ENCODE peak calls at places on chromosome 2, in six cellular contexts. L is HCT116, H is choroid plexus epithelial cell, I is GM12865, S is bronchial epithelial cell, E is IMR-90. W is an unnamed sample.

GRCh38 chr2:201793631-201794030 is 12.7 kb upstream of the CDK15 start:
- DNase-seq in S (peak; percentile 25), L (no peak), I (no peak), E (no peak), H (no peak), W (peak; percentile 32)

GRCh38 chr2:140349695-140350094 is 1569.5 kb upstream of the NXPH2 start:
- DNase-seq in L (no peak), E (no peak), H (peak; percentile 12), S (no peak), I (no peak), W (no peak)

GRCh38 chr2:149355712-149356422 is 25.5 kb downstream of the LYPD6 start:
- DNase-seq in L (no peak), I (no peak), H (no peak), E (no peak), S (no peak), W (peak; percentile 7)

GRCh38 chr2:217248312-217248935 is 388.6 kb upstream of the TNP1 start:
- DNase-seq in H (peak; percentile 69), S (no peak), L (no peak), I (peak; percentile 59), E (peak; percentile 74), W (no peak)

GRCh38 chr2:118016911-118017310 is 3.0 kb upstream of the CCDC93 start:
- DNase-seq in I (no peak), H (peak; percentile 45), E (no peak), S (peak; percentile 13), L (no peak), W (peak; percentile 21)

GRCh38 chr2:26068602-26069298 is 34.9 kb downstream of the RAB10 start:
- DNase-seq in I (peak; percentile 83), E (peak; percentile 91), S (peak; percentile 94), H (peak; percentile 84), L (peak; percentile 46), W (peak; percentile 90)

GRCh38 chr2:66021296-66021695 is 413.6 kb upstream of the MEIS1 start:
- DNase-seq in S (peak; percentile 52), I (no peak), E (no peak), L (no peak), H (no peak), W (peak; percentile 54)

GRCh38 chr2:46286715-46287114 is 10.5 kb upstream of the EPAS1 start:
- DNase-seq in S (no peak), I (no peak), H (no peak), E (no peak), L (no peak), W (peak; percentile 68)

GRCh38 chr2:171248205-171248662 is 87.5 kb upstream of the TLK1 start:
- DNase-seq in I (no peak), E (no peak), H (no peak), L (no peak), S (no peak), W (no peak)

GRCh38 chr2:1455466-1455865 is 42.2 kb downstream of the TPO start:
- DNase-seq in S (peak; percentile 21), H (peak; percentile 21), L (no peak), I (no peak), E (no peak), W (no peak)

GRCh38 chr2:19580264-19580663 is 221.8 kb upstream of the OSR1 start:
- DNase-seq in S (peak; percentile 22), L (no peak), H (peak; percentile 44), I (no peak), E (no peak), W (no peak)

GRCh38 chr2:25808006-25808383 is 70.3 kb downstream of the ASXL2 start:
- DNase-seq in S (peak; percentile 31), H (no peak), L (no peak), E (peak; percentile 65), I (no peak), W (peak; percentile 36)

GRCh38 chr2:183024701-183025100 is 13.6 kb downstream of the NCKAP1 start:
- DNase-seq in I (no peak), L (no peak), E (peak; percentile 35), S (no peak), H (peak; percentile 48), W (no peak)

GRCh38 chr2:202141319-202141947 is 68.4 kb downstream of the KIAA2012 start:
- DNase-seq in L (no peak), H (peak; percentile 47), S (no peak), E (no peak), I (no peak), W (no peak)

GRCh38 chr2:890214-890613 is 60.4 kb upstream of the SNTG2 start:
- DNase-seq in H (no peak), L (no peak), S (no peak), I (no peak), E (no peak), W (no peak)

GRCh38 chr2:222646008-222646407 is 9.9 kb downstream of the FARSB start:
- DNase-seq in E (no peak), L (no peak), S (no peak), H (no peak), I (no peak), W (no peak)

GRCh38 chr2:224749136-224749535 is 33.0 kb upstream of the CCDC195 start:
- DNase-seq in I (no peak), H (no peak), L (no peak), E (no peak), S (peak; percentile 20), W (peak; percentile 24)

GRCh38 chr2:30425326-30425725 is 21.7 kb upstream of the LCLAT1 start:
- DNase-seq in L (no peak), I (no peak), E (no peak), S (peak; percentile 13), H (no peak), W (peak; percentile 43)

GRCh38 chr2:174580951-174581350 is 16.7 kb downstream of the WIPF1 start:
- DNase-seq in I (no peak), L (no peak), H (no peak), E (no peak), S (no peak), W (no peak)

GRCh38 chr2:7034313-7034712 is 117.1 kb downstream of the RNF144A start:
- DNase-seq in L (no peak), E (no peak), S (no peak), I (peak; percentile 18), H (peak; percentile 43), W (no peak)

GRCh38 chr2:86482034-86482433 is 40.9 kb downstream of the KDM3A start:
- DNase-seq in E (peak; percentile 18), I (no peak), L (no peak), H (peak; percentile 31), S (peak; percentile 37), W (peak; percentile 57)

GRCh38 chr2:232857158-232857563 is 12.9 kb upstream of the SNORC start:
- DNase-seq in I (no peak), S (no peak), H (peak; percentile 56), E (peak; percentile 54), L (no peak), W (no peak)

GRCh38 chr2:156687715-156688114 is 251.5 kb downstream of the GPD2 start:
- DNase-seq in S (peak; percentile 55), E (peak; percentile 1), H (peak; percentile 2), L (no peak), I (no peak), W (peak; percentile 75)

GRCh38 chr2:26352892-26353291 is 6.3 kb upstream of the ADGRF3 start:
- DNase-seq in S (peak; percentile 94), H (peak; percentile 40), E (peak; percentile 58), L (peak; percentile 63), I (no peak), W (peak; percentile 93)

GRCh38 chr2:129876576-129876975 is 102.9 kb upstream of the RAB6C start:
- DNase-seq in I (no peak), H (no peak), E (no peak), S (no peak), L (no peak), W (no peak)

GRCh38 chr2:26024260-26024659 is 9.6 kb upstream of the RAB10 start:
- DNase-seq in E (no peak), S (no peak), L (no peak), H (no peak), I (no peak), W (no peak)

DNA sequence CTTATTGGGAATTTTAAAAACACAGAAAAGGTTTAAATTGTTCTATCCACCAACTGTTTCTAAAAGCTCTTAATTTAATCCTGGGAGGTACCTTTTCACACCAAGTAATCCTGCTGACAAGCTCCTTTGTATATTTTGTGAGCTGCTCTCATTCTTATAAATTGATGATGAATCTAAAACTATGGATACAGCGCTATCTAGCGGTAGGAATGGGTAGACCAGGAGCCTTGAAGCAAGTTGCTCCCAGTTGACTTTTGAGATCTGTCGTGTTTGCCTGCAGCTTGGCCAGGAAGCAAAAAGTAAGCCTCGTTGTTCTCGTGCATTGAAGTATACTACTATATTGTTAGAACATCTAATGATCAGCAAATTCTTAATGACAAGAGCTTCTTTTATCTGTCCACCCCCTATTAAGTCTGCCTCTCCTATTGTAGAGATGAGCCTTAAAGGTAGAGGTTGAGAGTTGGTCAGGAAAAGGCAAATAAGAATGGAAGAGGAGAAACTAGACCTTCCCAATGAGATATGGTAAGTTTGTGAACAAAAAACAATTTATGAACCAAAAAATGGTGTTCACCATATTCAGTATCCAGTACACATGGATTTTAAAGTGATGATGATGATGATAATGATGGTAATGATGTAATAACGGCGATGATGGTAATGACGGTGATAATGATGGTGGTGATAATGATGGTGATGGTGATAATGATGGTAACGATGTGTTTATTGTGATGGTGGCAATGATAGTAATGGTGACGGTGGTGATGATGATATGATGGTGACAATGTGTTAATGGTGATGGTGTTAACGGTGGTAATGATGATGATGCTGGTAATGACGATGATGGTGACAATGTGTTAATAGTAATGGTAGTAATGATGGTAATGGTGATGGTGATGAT is 212.1 kb upstream of the NCKAP5 start:
- DNase-seq in I (peak; percentile 58), S (peak; percentile 75), L (peak; percentile 52), H (peak; percentile 90), E (peak; percentile 86), W (peak; percentile 82)
- TF ChIP-seq CTCF in I (peak; percentile 68), S (peak; percentile 75), L (peak; percentile 83), H (peak; percentile 86), E (peak; percentile 84), W (peak; percentile 90)

DNA sequence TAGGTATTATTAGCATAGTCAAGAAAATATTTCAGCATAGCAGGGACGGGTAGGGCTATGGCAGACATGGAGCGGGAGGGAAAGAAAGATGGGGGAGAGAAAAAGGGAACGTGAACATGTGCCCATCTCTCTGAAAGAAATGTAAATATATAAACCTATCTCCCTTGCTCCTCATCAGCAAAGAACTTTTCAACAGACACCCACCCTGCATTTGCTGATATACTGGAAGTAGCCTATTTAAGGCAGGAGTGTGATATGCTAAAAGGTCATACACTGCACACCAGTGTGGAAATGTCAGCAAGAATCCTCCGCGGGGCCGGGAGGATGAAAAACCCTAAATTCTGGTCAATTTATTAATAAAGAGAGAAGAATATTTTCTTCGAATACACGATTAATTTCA is 1.7 kb downstream of the MBOAT2 start:
- DNase-seq in L (no peak), H (no peak), E (no peak), I (no peak), S (no peak), W (no peak)
- H3K4me3 ChIP-seq in L (no peak overlapping the region), H (peak overlapping the region; percentile 6), E (peak overlapping the region; percentile 77), I (no peak overlapping the region), S (peak overlapping the region; percentile 80), W (peak overlapping the region; percentile 58)

DNA sequence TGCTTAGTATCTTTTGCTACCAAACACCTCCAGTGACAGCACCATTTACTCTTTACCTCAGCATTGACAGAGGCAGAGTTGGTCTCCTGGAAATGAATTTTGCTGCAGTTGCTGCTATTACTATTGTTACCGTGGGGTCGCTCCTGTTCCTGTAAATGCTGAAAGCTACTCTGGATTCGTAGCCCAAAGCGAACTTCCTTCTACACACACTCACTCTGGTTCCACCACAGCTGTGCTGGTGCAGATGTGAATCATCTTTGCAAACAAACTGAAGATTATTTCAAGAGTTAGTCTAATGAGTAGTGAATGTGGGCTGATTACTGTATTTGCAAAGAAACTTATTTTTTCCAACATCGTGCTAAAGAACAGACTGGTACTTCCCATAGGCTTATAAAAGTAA is 303.9 kb downstream of the LPIN1 start:
- DNase-seq in I (peak; percentile 80), S (peak; percentile 82), L (no peak), H (peak; percentile 84), E (peak; percentile 94), W (peak; percentile 87)
- TF ChIP-seq CTCF in I (peak; percentile 20), S (no peak), L (no peak), H (peak; percentile 39), E (peak; percentile 46), W (no peak)

GRCh38 chr2:178775975-178776374 is 31.2 kb downstream of the TTN start:
- DNase-seq in S (no peak), E (no peak), L (no peak), I (no peak), H (no peak), W (no peak)
- H3K4me3 ChIP-seq in S (no peak overlapping the region), E (no peak overlapping the region), L (no peak overlapping the region), I (no peak overlapping the region), H (no peak overlapping the region), W (no peak overlapping the region)